ENCODE peak calls at places on chromosomes 6 and 20, in ten cellular contexts. Y is kidney; X is GM12878; G is neuronal stem cell; C is effector memory CD4-positive, alpha-beta T cell; N is IMR-90; L is ovary; D is tibial nerve; W is heart left ventricle; V is A673. R is an unnamed sample. For H3K4me1 and H3K9me3, the result is how much of the 10 kb centered on the place peaks cover.

GRCh38 chr6:21265264-21266044 is 328.1 kb upstream of the SOX4 start:
- DNase-seq in Y (no peak), X (no peak), G (no peak), C (no peak), N (peak), L (no peak), D (no peak), W (no peak), V (no peak), R (no peak)

GRCh38 chr6:11412011-11412424 is 125.5 kb upstream of the TMEM170B start:
- DNase-seq in Y (no peak), X (no peak), G (no peak), C (no peak), N (peak), L (no peak), D (no peak), W (no peak), V (peak), R (no peak)

GRCh38 chr6:26009817-26010216 is 47.2 kb downstream of the TRIM38 start:
- DNase-seq in Y (no peak), X (no peak), G (no peak), C (no peak), N (peak), L (no peak), D (no peak), W (no peak), V (no peak), R (no peak)

GRCh38 chr20:10708342-10709185 is 34.8 kb upstream of the JAG1 start:
- DNase-seq in Y (no peak), X (no peak), G (peak), C (no peak), N (peak), L (no peak), D (no peak), W (no peak), V (no peak), R (no peak)

GRCh38 chr20:60062431-60063336 is 104.5 kb downstream of the CDH26 start:
- DNase-seq in Y (peak), X (no peak), G (no peak), C (no peak), N (peak), L (peak), D (no peak), W (no peak), V (no peak), R (no peak)

GRCh38 chr20:4151991-4152695 is 136.8 kb upstream of the RNF24 start:
- DNase-seq in Y (peak), X (peak), G (no peak), C (no peak), N (peak), L (no peak), D (no peak), W (no peak), V (no peak), R (no peak)

GRCh38 chr6:25486580-25486979 is 165.4 kb upstream of the SCGN start:
- DNase-seq in Y (no peak), X (no peak), G (no peak), C (no peak), N (no peak), L (no peak), D (no peak), W (no peak), V (no peak), R (no peak)

GRCh38 chr20:53133134-53133533 is 161.0 kb downstream of the TSHZ2 start:
- DNase-seq in Y (no peak), X (no peak), G (no peak), C (no peak), N (no peak), L (no peak), D (no peak), W (no peak), V (no peak), R (no peak)

GRCh38 chr20:52945862-52946522 is 26.2 kb upstream of the TSHZ2 start:
- DNase-seq in Y (no peak), X (no peak), G (no peak), C (no peak), N (no peak), L (no peak), D (no peak), W (no peak), V (no peak), R (no peak)

GRCh38 chr6:14274552-14275492 is 157.2 kb downstream of the CD83 start:
- DNase-seq in Y (no peak), X (no peak), G (no peak), C (no peak), N (no peak), L (no peak), D (no peak), W (no peak), V (no peak), R (no peak)

GRCh38 chr6:36177166-36177565 is 19.4 kb upstream of the BRPF3 start:
- DNase-seq in Y (no peak), X (no peak), G (no peak), C (no peak), N (no peak), L (no peak), D (no peak), W (no peak), V (peak), R (no peak)

GRCh38 chr6:114764866-114765265 is 422.0 kb upstream of the HS3ST5 start:
- DNase-seq in Y (no peak), X (no peak), G (no peak), C (no peak), N (no peak), L (no peak), D (no peak), W (no peak), V (no peak), R (no peak)

GRCh38 chr20:20205141-20205861 is 153.0 kb downstream of the CFAP61 start:
- DNase-seq in Y (no peak), X (no peak), G (no peak), C (no peak), N (no peak), L (no peak), D (no peak), W (no peak), V (no peak), R (no peak)

GRCh38 chr20:23889775-23890187 is 10.2 kb upstream of the CST5 start:
- DNase-seq in Y (no peak), X (no peak), G (peak), C (peak), N (peak), L (no peak), D (no peak), W (no peak), V (peak), R (peak)

GRCh38 chr6:79170915-79171314 is 63.6 kb downstream of the HMGN3 start:
- DNase-seq in Y (no peak), X (no peak), G (no peak), C (no peak), N (peak), L (no peak), D (no peak), W (no peak), V (no peak), R (no peak)

GRCh38 chr20:49853640-49854039 is 41.0 kb downstream of the SLC9A8 start:
- DNase-seq in Y (no peak), X (no peak), G (no peak), C (no peak), N (peak), L (no peak), D (no peak), W (no peak), V (no peak), R (no peak)

GRCh38 chr6:44039191-44039719 is 88.0 kb downstream of the MRPL14 start:
- DNase-seq in Y (peak), X (no peak), G (no peak), C (no peak), N (no peak), L (no peak), D (no peak), W (no peak), V (no peak), R (no peak)

GRCh38 chr6:155079985-155080452 is 84.9 kb downstream of the TIAM2 start:
- DNase-seq in Y (no peak), X (peak), G (no peak), C (no peak), N (no peak), L (no peak), D (no peak), W (no peak), V (no peak), R (no peak)

GRCh38 chr6:40268166-40268958 is 318.8 kb downstream of the LRFN2 start:
- DNase-seq in Y (no peak), X (no peak), G (no peak), C (no peak), N (no peak), L (no peak), D (no peak), W (no peak), V (no peak), R (no peak)

GRCh38 chr6:128204621-128205020 is 303.8 kb upstream of the THEMIS start:
- DNase-seq in Y (no peak), X (no peak), G (no peak), C (no peak), N (no peak), L (no peak), D (no peak), W (no peak), V (peak), R (no peak)

GRCh38 chr6:38637756-38638155 is 2.0 kb downstream of the BTBD9 start:
- DNase-seq in Y (no peak), X (no peak), G (no peak), C (no peak), N (no peak), L (no peak), D (no peak), W (no peak), V (no peak), R (no peak)

GRCh38 chr20:40144581-40144980 is 544.5 kb downstream of the MAFB start:
- DNase-seq in Y (no peak), X (no peak), G (no peak), C (no peak), N (no peak), L (no peak), D (no peak), W (no peak), V (no peak), R (no peak)

GRCh38 chr6:3356056-3356823 is 97.5 kb downstream of the PSMG4 start:
- DNase-seq in Y (peak), X (peak), G (peak), C (peak), N (peak), L (peak), D (peak), W (peak), V (peak), R (peak)

GRCh38 chr6:31441368-31442267 is 38.2 kb downstream of the MICA start:
- DNase-seq in Y (peak), X (no peak), G (peak), C (peak), N (peak), L (peak), D (peak), W (peak), V (peak), R (peak)

GRCh38 chr20:43363506-43363905 is 94.2 kb upstream of the SRSF6 start:
- DNase-seq in Y (no peak), X (no peak), G (no peak), C (no peak), N (no peak), L (no peak), D (no peak), W (no peak), V (no peak), R (no peak)

GRCh38 chr6:51608383-51608782 is 479.0 kb downstream of the PKHD1 start:
- DNase-seq in Y (no peak), X (no peak), G (no peak), C (no peak), N (no peak), L (no peak), D (no peak), W (no peak), V (no peak), R (no peak)

GRCh38 chr6:159110013-159110412 is 59.2 kb upstream of the FNDC1 start:
- DNase-seq in Y (no peak), X (no peak), G (peak), C (no peak), N (peak), L (no peak), D (no peak), W (no peak), V (peak), R (peak)

GRCh38 chr20:15446373-15446772 is 1109.0 kb upstream of the FLRT3 start:
- DNase-seq in Y (peak), X (no peak), G (no peak), C (no peak), N (no peak), L (peak), D (no peak), W (peak), V (no peak), R (no peak)

GRCh38 chr6:42225419-42225818 is 7.8 kb upstream of the MRPS10 start:
- DNase-seq in Y (no peak), X (no peak), G (no peak), C (no peak), N (no peak), L (no peak), D (no peak), W (no peak), V (no peak), R (no peak)

GRCh38 chr20:43650997-43651525 is 15.9 kb upstream of the MYBL2 start:
- DNase-seq in Y (no peak), X (no peak), G (no peak), C (no peak), N (no peak), L (no peak), D (no peak), W (no peak), V (no peak), R (no peak)

GRCh38 chr6:131669891-131670290 is 31.3 kb downstream of the OR2A4 start:
- DNase-seq in Y (no peak), X (no peak), G (no peak), C (no peak), N (no peak), L (no peak), D (no peak), W (no peak), V (no peak), R (no peak)

GRCh38 chr6:31010393-31011060 is at the start of gene MUC22:
- DNase-seq in Y (no peak), X (no peak), G (no peak), C (no peak), N (peak), L (no peak), D (no peak), W (no peak), V (no peak), R (no peak)

GRCh38 chr6:166489301-166490155 is 97.0 kb downstream of the RAMACL start:
- DNase-seq in Y (peak), X (no peak), G (no peak), C (no peak), N (no peak), L (no peak), D (no peak), W (peak), V (peak), R (no peak)
- H3K4me1 ChIP-seq in Y (under half), X (under half), G (under half), C (under half), N (under half), L (under half), D (under half), W (under half), V (under half), R (under half)

DNA sequence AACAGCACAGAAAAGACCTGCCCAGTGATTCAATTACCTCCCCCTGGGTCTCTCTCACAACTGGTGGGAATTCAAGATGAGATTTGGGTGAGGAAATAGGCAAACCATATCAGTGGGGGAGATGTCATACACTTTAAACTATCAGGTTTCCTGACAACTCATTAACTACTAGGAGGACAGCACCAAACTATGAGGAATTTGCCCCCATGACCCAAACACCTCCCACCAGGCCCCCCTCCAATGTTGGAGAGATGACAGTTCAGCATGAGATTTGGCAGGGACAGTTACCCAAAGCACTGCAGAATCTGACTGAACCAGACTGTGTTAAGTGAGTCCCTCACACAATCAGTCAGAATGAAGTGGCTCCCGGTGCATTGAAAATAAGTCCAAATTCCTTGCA is 148.0 kb downstream of the TTLL2 start:
- DNase-seq in Y (no peak), X (no peak), G (no peak), C (no peak), N (no peak), L (no peak), D (no peak), W (no peak), V (no peak), R (no peak)
- H3K9me3 ChIP-seq in Y (under half), X (under half), G (under half), C (under half), N (half or more), L (under half), D (under half), W (under half), V (under half), R (under half)

GRCh38 chr6:169702640-169703246 is 817 bp downstream of the C6orf120 start:
- DNase-seq in Y (no peak), X (no peak), G (no peak), C (peak), N (peak), L (no peak), D (no peak), W (no peak), V (peak), R (peak)
- H3K4me1 ChIP-seq in Y (under half), X (under half), G (under half), C (under half), N (under half), L (under half), D (half or more), W (half or more), V (under half), R (under half)

GRCh38 chr6:97068211-97068610 is 143.7 kb downstream of the KLHL32 start:
- DNase-seq in Y (no peak), X (no peak), G (peak), C (no peak), N (peak), L (no peak), D (no peak), W (no peak), V (peak), R (no peak)

GRCh38 chr6:97066056-97066455 is 141.5 kb downstream of the KLHL32 start:
- DNase-seq in Y (no peak), X (no peak), G (no peak), C (no peak), N (no peak), L (no peak), D (no peak), W (no peak), V (no peak), R (no peak)

GRCh38 chr6:97067045-97067444 is 142.5 kb downstream of the KLHL32 start:
- DNase-seq in Y (no peak), X (no peak), G (peak), C (no peak), N (no peak), L (no peak), D (no peak), W (no peak), V (no peak), R (no peak)

GRCh38 chr6:97060254-97060653 is 135.7 kb downstream of the KLHL32 start:
- DNase-seq in Y (no peak), X (no peak), G (no peak), C (no peak), N (no peak), L (no peak), D (no peak), W (no peak), V (no peak), R (no peak)

DNA sequence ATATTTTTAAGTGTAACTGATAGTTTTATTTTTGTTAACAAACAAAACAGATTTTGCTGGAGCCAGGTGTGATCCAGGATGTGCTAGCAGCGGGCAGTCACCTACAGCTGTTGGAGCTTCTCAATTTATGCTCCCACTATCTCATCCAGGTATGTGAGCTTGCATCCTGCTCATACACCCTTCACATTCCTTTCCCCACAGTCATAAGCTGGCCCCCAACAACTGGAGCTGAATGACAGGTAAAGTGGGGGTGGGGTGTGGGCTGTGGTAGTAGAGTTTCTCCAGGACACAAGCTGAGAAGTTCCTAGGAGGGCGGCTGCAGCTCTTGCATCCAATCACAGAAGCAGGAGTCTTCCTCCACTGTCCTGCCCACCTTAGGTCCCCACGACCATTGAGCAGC is 140.1 kb downstream of the KLHL32 start:
- DNase-seq in Y (no peak), X (no peak), G (no peak), C (no peak), N (no peak), L (no peak), D (no peak), W (no peak), V (no peak), R (no peak)
- H3K9me3 ChIP-seq in Y (under half), X (under half), G (under half), C (under half), N (under half), L (under half), D (under half), W (under half), V (under half), R (under half)

GRCh38 chr6:111591370-111591900 is 14.2 kb downstream of the TRAF3IP2 start:
- DNase-seq in Y (peak), X (no peak), G (no peak), C (no peak), N (peak), L (peak), D (peak), W (peak), V (peak), R (peak)
- H3K4me1 ChIP-seq in Y (under half), X (under half), G (under half), C (under half), N (under half), L (under half), D (under half), W (half or more), V (under half), R (under half)

GRCh38 chr20:16621435-16622141 is 48.3 kb upstream of the KIF16B start:
- DNase-seq in Y (no peak), X (no peak), G (no peak), C (no peak), N (no peak), L (no peak), D (no peak), W (no peak), V (no peak), R (no peak)

GRCh38 chr20:16620961-16621360 is 47.7 kb upstream of the KIF16B start:
- DNase-seq in Y (no peak), X (no peak), G (no peak), C (no peak), N (no peak), L (no peak), D (no peak), W (no peak), V (no peak), R (no peak)

GRCh38 chr20:16619953-16620352 is 46.7 kb upstream of the KIF16B start:
- DNase-seq in Y (no peak), X (no peak), G (no peak), C (no peak), N (no peak), L (no peak), D (no peak), W (no peak), V (no peak), R (no peak)

GRCh38 chr20:16622501-16622900 is 49.3 kb upstream of the KIF16B start:
- DNase-seq in Y (no peak), X (no peak), G (no peak), C (no peak), N (no peak), L (no peak), D (no peak), W (no peak), V (no peak), R (no peak)

DNA sequence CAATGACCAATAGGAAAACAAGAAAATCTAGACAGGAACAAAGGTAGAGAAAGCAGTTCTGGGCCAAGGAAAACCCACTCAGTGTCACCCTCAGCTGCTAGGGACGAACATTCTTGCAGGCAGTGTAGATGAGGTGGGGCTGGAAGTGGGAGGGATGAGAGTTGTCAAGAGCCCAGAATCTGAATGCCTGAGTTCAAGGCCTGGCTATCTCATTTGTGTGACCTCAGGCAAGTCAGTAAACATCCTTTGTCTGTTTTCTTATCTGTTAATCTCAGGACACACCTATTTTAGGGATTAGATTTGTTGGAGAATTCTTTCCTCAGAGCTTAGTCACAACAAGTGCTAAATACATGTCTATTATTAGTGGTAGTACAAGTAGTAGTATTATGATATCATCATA is 50.9 kb upstream of the KIF16B start:
- DNase-seq in Y (no peak), X (no peak), G (no peak), C (no peak), N (no peak), L (no peak), D (no peak), W (no peak), V (no peak), R (no peak)
- H3K9me3 ChIP-seq in Y (under half), X (under half), G (under half), C (under half), N (under half), L (under half), D (under half), W (under half), V (under half), R (under half)

GRCh38 chr6:80523531-80523970 is 417.1 kb downstream of the BCKDHB start:
- DNase-seq in Y (peak), X (no peak), G (peak), C (no peak), N (peak), L (peak), D (no peak), W (peak), V (peak), R (no peak)

GRCh38 chr6:80517525-80517924 is 411.1 kb downstream of the BCKDHB start:
- DNase-seq in Y (no peak), X (no peak), G (no peak), C (no peak), N (no peak), L (no peak), D (no peak), W (no peak), V (no peak), R (no peak)

GRCh38 chr6:80523029-80523428 is 416.6 kb downstream of the BCKDHB start:
- DNase-seq in Y (no peak), X (no peak), G (no peak), C (no peak), N (no peak), L (no peak), D (no peak), W (no peak), V (no peak), R (no peak)

GRCh38 chr6:80522556-80522955 is 416.1 kb downstream of the BCKDHB start:
- DNase-seq in Y (no peak), X (no peak), G (no peak), C (no peak), N (no peak), L (no peak), D (no peak), W (no peak), V (no peak), R (no peak)

GRCh38 chr6:80520195-80520594 is 413.7 kb downstream of the BCKDHB start:
- DNase-seq in Y (no peak), X (no peak), G (no peak), C (no peak), N (peak), L (no peak), D (no peak), W (no peak), V (no peak), R (no peak)
- H3K4me1 ChIP-seq in Y (under half), X (under half), G (under half), C (under half), N (under half), L (under half), D (under half), W (under half), V (under half), R (under half)

R was measured in lung.